ENCODE peak calls at places on chromosomes 4 and X, in six cellular contexts. F is endothelial cell; N is neuronal stem cell; R is GM10248; Y is NCI-H1417; K is activated CD8-positive, alpha-beta memory T cell treated with anti-CD3 and anti-CD28 coated beads for 48 hours. A is an unnamed sample.

GRCh38 chr4:7370038-7370437 is 64.7 kb downstream of the PSAPL1 start:
- DNase-seq in F (no peak), N (no peak), R (no peak), Y (no peak), K (no peak), A (no peak)

GRCh38 chr4:165805406-165805805 is 67.6 kb upstream of the TLL1 start:
- DNase-seq in F (no peak), N (no peak), R (no peak), Y (no peak), K (no peak), A (no peak)

GRCh38 chr4:1512081-1512737 is 106.0 kb upstream of the NKX1-1 start:
- DNase-seq in F (no peak), N (no peak), R (no peak), Y (no peak), K (no peak), A (no peak)

GRCh38 chrX:130887392-130887791 is 15.6 kb downstream of the ENOX2 start:
- DNase-seq in F (no peak), N (no peak), R (no peak), Y (peak), K (no peak), A (no peak)

GRCh38 chr4:13706130-13706529 is 78.6 kb upstream of the BOD1L1 start:
- DNase-seq in F (no peak), N (no peak), R (no peak), Y (peak), K (no peak), A (no peak)

GRCh38 chrX:149512225-149512885 is 7.2 kb upstream of the IDS start:
- DNase-seq in F (peak), N (peak), R (peak), Y (peak), K (no peak), A (no peak)

GRCh38 chr4:158769175-158769831 is 477 bp downstream of the FNIP2 start:
- DNase-seq in F (peak), N (no peak), R (peak), Y (no peak), K (peak), A (no peak)

GRCh38 chr4:1716065-1716945 is 4.2 kb upstream of the SLBP start:
- DNase-seq in F (no peak), N (no peak), R (no peak), Y (no peak), K (no peak), A (no peak)

GRCh38 chr4:99202536-99202935 is 16.5 kb downstream of the ADH6 start:
- DNase-seq in F (no peak), N (no peak), R (no peak), Y (no peak), K (no peak), A (no peak)

A was measured in GM12864.